ENCODE peak calls at places on chromosomes 16 and 17, in nine cellular contexts. P is psoas muscle; I is iris pigment epithelial cell; G is CD8-positive, alpha-beta T cell; Z is stimulated activated CD8-positive, alpha-beta memory T cell treated with anti-CD3 and anti-CD28 coated beads, Interleukin-4, amount 100 ng/mL, for 48 hours; Q is HTR-8/SVneo; E is GM10248; J is dorsolateral prefrontal cortex; T is endodermal cell. S is an unnamed sample.
A peak's percentile ranks its signal among the peaks of the same experiment; 100 is the strongest.

GRCh38 chr17:44362964-44363612 is 565 bp downstream of the FAM171A2 start:
- DNase-seq in P (no peak), I (no peak), G (no peak), Z (no peak), Q (peak; percentile 58), E (peak; percentile 67), J (peak; percentile 39), T (peak; percentile 82), S (no peak)

GRCh38 chr17:66304304-66305174 is 2.1 kb downstream of the PRKCA start:
- DNase-seq in P (no peak), I (no peak), G (no peak), Z (no peak), Q (peak; percentile 61), E (no peak), J (no peak), T (peak; percentile 90), S (no peak)

GRCh38 chr17:11241611-11242226 is 706 bp downstream of the SHISA6 start:
- DNase-seq in P (no peak), I (no peak), G (no peak), Z (no peak), Q (no peak), E (no peak), J (no peak), T (peak; percentile 85), S (no peak)

GRCh38 chr17:1653735-1654134 is 4.1 kb upstream of the RILP start:
- DNase-seq in P (no peak), I (no peak), G (no peak), Z (no peak), Q (no peak), E (no peak), J (no peak), T (no peak), S (no peak)

GRCh38 chr16:75011634-75012307 is 12.9 kb downstream of the ZNRF1 start:
- DNase-seq in P (no peak), I (peak; percentile 94), G (no peak), Z (peak; percentile 60), Q (peak; percentile 69), E (peak; percentile 58), J (no peak), T (no peak), S (peak; percentile 51)

GRCh38 chr17:78407387-78407990 is 29.0 kb downstream of the PGS1 start:
- DNase-seq in P (peak; percentile 78), I (peak; percentile 60), G (no peak), Z (no peak), Q (no peak), E (no peak), J (no peak), T (no peak), S (no peak)

GRCh38 chr17:802481-802880 is 20.3 kb downstream of the MRM3 start:
- DNase-seq in P (peak; percentile 35), I (no peak), G (no peak), Z (no peak), Q (no peak), E (no peak), J (no peak), T (no peak), S (no peak)

GRCh38 chr17:82911822-82912221 is 72.0 kb upstream of the ZNF750 start:
- DNase-seq in P (no peak), I (no peak), G (no peak), Z (no peak), Q (no peak), E (peak; percentile 45), J (no peak), T (no peak), S (no peak)

S was measured in AG04450.